ENCODE peak calls at places on chromosomes 7 and 10, in ten cellular contexts. P, U, H, K, R, T, L, J, Y and W are unnamed samples.

GRCh38 chr10:88851706-88852105 is at the start of gene ANKRD22:
- DNase-seq in H (no peak), L (no peak), U (peak; percentile 98), J (peak; percentile 95), Y (peak; percentile 35), K (peak; percentile 51), P (peak; percentile 61), R (no peak), T (no peak), W (peak; percentile 96)

GRCh38 chr10:102643346-102644065 is 773 bp upstream of the TRIM8 start:
- DNase-seq in U (no peak), J (peak; percentile 57), R (peak; percentile 85), T (peak; percentile 65), H (peak; percentile 66), Y (peak; percentile 59), K (peak; percentile 77), L (peak; percentile 69), P (no peak), W (peak; percentile 61)

GRCh38 chr7:44581426-44581906 is 565 bp downstream of the TMED4 start:
- DNase-seq in Y (no peak), U (peak; percentile 44), H (no peak), L (peak; percentile 26), J (no peak), R (no peak), K (no peak), T (no peak), P (no peak), W (peak; percentile 47)

GRCh38 chr7:70322786-70323185 is 724.5 kb downstream of the AUTS2 start:
- DNase-seq in L (no peak), P (no peak), H (no peak), T (no peak), R (no peak), U (no peak), K (no peak), Y (no peak), J (no peak), W (no peak)

GRCh38 chr7:155944901-155945300 is 132.6 kb upstream of the SHH start:
- DNase-seq in T (peak; percentile 21), Y (no peak), K (no peak), U (no peak), R (peak; percentile 12), L (no peak), J (no peak), H (no peak), P (no peak), W (no peak)

GRCh38 chr10:24008164-24009066 is 200.5 kb upstream of the KIAA1217 start:
- DNase-seq in U (no peak), R (no peak), J (peak; percentile 4), T (peak; percentile 15), P (no peak), H (no peak), Y (peak; percentile 98), L (no peak), K (no peak), W (no peak)

GRCh38 chr7:44320794-44321371 is 4.5 kb downstream of the CAMK2B start:
- DNase-seq in L (no peak), J (no peak), Y (no peak), K (no peak), T (no peak), U (no peak), H (peak; percentile 31), P (no peak), R (no peak), W (no peak)

GRCh38 chr10:22570733-22571430 is 143.5 kb downstream of the PIP4K2A start:
- DNase-seq in L (no peak), Y (no peak), R (no peak), P (no peak), U (no peak), T (no peak), H (no peak), J (no peak), K (no peak), W (peak; percentile 37)

GRCh38 chr10:101291254-101292193 is 62.3 kb upstream of the LBX1 start:
- DNase-seq in K (peak; percentile 59), Y (no peak), U (no peak), T (no peak), P (no peak), J (peak; percentile 19), R (no peak), H (peak; percentile 71), L (peak; percentile 69), W (no peak)

GRCh38 chr10:101292194-101293006 is 61.6 kb upstream of the BTRC start:
- DNase-seq in Y (no peak), J (no peak), K (no peak), R (no peak), U (no peak), P (no peak), L (peak; percentile 28), H (no peak), T (no peak), W (no peak)

GRCh38 chr10:101287922-101288638 is 58.8 kb upstream of the LBX1 start:
- DNase-seq in L (no peak), H (no peak), P (no peak), U (no peak), K (no peak), T (no peak), J (peak; percentile 16), R (no peak), Y (no peak), W (no peak)

GRCh38 chr10:101289541-101289940 is 60.3 kb upstream of the LBX1 start:
- DNase-seq in L (no peak), P (no peak), T (no peak), Y (no peak), K (peak; percentile 56), H (no peak), R (no peak), U (no peak), J (no peak), W (no peak)

DNA sequence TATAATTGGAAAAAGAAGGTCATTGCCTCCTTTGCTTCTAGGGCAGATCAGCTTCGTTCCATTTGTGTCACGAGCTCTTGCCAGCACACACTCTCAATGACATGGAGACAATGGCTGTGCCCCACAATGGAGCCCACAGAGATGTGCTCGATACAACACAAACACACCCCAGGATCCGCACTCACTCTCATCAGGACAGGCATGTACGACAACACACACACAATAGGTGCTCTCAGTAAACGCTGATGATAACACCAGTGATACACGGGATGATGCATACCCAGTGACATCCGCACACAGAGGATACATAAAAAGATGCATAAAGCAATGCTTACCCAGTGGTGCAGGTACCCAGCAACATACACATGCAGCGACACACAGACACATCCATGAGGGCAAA is 61.2 kb upstream of the LBX1 start:
- DNase-seq in Y (no peak), R (no peak), H (no peak), P (no peak), U (no peak), L (no peak), J (no peak), K (no peak), T (no peak), W (no peak)
- H3K27me3 ChIP-seq in Y (peaks cover 62% of the 10 kb centered on the region), R (peaks cover 13% of the 10 kb centered on the region), H (peaks cover 27% of the 10 kb centered on the region), P (no peaks in the 10 kb centered on the region), U (peaks cover 17% of the 10 kb centered on the region), L (peaks cover 100% of the 10 kb centered on the region), J (no peaks in the 10 kb centered on the region), K (peaks cover 94% of the 10 kb centered on the region), T (peaks cover 91% of the 10 kb centered on the region), W (peaks cover 45% of the 10 kb centered on the region)

DNA sequence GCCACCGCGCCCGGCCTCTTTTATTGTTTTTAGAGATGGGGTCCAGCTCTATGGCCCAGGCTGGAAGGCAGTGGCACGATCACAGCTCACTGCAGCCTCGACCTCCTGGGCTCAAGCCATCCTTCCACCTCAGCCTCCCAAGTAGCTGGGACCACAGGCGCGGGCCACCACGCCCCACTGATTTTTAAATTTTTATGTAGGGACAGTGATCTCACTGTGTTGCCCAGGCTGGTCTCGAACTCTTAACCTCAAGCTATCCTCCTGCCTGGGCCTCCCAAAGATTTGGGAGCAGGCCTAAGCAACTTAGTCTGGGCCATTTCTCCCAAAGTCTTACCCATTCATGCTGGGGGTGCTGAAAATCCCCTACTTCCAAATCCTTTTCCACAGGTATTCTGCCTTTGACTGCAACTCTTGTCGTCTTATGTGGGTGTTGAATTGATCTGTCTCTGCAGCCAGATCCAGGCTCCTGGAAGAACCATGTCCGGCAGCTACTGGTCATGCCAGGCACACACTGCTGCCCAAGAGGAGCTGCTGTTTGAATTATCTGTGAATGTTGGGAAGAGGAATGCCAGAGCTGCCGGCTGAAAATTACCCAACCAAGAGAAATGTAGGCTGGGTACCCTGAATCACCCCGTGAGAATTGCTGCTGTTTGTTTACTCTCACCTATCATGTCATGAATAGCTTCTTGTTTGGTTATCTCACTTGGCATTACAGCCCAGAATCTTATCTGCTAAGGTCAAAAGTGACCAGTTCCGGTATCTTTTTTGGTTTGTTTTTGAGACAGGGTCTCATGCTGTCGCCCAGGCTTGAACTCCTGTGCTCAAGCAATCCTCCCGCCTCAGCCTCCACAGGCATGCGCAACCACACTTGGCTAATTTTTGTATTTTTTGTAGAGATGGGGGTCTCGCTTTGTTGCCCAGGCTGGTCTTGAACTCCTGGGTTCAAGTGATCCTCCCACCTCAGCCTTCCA is 1.1 kb downstream of the ZDHHC4 start:
- DNase-seq in L (no peak), J (peak; percentile 4), K (no peak), T (no peak), H (no peak), R (no peak), P (no peak), Y (no peak), U (peak; percentile 54), W (no peak)
- H3K4me1 ChIP-seq in L (peaks cover 7% of the 10 kb centered on the region), J (no peaks in the 10 kb centered on the region), K (peaks cover 8% of the 10 kb centered on the region), T (no peaks in the 10 kb centered on the region), H (peaks cover 5% of the 10 kb centered on the region), R (peaks cover 7% of the 10 kb centered on the region), P (no peaks in the 10 kb centered on the region), Y (peaks cover 8% of the 10 kb centered on the region), U (peaks cover 17% of the 10 kb centered on the region), W (no peaks in the 10 kb centered on the region)

DNA sequence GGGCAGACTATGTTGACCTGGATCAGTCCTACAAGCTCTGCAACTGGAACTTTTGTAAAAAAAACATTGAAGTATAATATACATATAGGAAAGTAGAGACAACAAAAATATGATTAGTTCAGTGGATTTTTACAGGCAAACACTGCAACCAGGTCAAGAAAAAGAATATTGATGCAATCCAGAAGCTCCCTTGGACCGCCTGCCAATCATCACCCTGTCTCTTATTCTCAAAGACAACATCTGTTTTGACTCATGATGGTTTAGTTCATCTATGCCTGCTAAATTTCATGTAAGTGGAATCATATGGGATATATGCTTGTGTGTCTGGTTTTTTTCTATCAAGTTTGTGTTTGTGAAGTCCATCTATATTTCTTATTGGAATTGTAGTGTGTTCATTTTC is 7.7 kb upstream of the HYCC1 start:
- DNase-seq in T (no peak), J (no peak), P (no peak), H (no peak), U (peak; percentile 26), L (no peak), Y (no peak), K (no peak), R (no peak), W (no peak)
- H3K27ac ChIP-seq in T (no peak overlapping the region), J (peak overlapping the region; percentile 95), P (peak overlapping the region; percentile 26), H (no peak overlapping the region), U (peak overlapping the region; percentile 84), L (peak overlapping the region; percentile 59), Y (peak overlapping the region; percentile 72), K (peak overlapping the region; percentile 58), R (peak overlapping the region; percentile 22), W (no peak overlapping the region)

GRCh38 chr7:27106181-27106905 is 3.9 kb upstream of the HOXA2 start:
- DNase-seq in K (no peak), J (no peak), Y (peak; percentile 52), R (peak; percentile 66), U (no peak), L (no peak), T (no peak), P (no peak), H (no peak), W (no peak)

GRCh38 chr7:27107391-27107900 is 5.0 kb upstream of the HOXA2 start:
- DNase-seq in K (no peak), T (no peak), U (no peak), P (no peak), Y (peak; percentile 71), L (no peak), R (peak; percentile 75), J (no peak), H (no peak), W (no peak)

GRCh38 chr7:27108390-27109127 is 6.1 kb upstream of the HOXA2 start:
- DNase-seq in T (no peak), U (no peak), J (peak; percentile 22), H (peak; percentile 80), P (peak; percentile 57), Y (peak; percentile 84), L (no peak), R (peak; percentile 71), K (peak; percentile 54), W (no peak)

GRCh38 chr7:27106906-27107250 is 4.4 kb upstream of the HOXA2 start:
- DNase-seq in P (no peak), H (no peak), K (no peak), J (no peak), Y (no peak), T (no peak), L (no peak), U (no peak), R (no peak), W (no peak)

DNA sequence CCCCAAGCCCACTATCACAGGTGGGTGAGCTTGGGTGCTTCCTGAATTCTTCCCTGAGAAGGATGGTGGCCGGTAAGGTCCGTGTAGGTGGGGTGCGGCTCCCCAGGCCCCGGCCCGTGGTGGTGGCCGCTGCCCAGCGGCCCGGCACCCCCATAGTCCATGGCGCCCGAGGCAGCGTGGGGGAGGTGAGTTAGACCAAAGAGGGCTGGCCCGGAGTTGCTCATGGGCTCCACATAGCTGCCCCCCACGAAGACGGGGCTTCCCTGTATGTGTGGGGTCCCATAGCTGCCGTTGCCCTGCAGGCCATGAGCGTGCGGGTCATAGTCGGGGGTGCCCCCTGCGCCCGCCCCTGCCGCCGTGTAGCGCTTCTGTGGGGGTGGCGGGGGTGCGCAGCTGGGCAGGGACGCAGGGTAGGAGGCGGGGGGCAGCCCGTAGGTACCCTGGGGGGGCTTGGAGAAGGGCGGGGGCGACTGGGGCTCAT is 5.5 kb upstream of the HOXA2 start:
- DNase-seq in Y (peak; percentile 19), R (peak; percentile 64), T (no peak), J (no peak), K (no peak), U (no peak), H (no peak), P (peak; percentile 32), L (no peak), W (no peak)
- H3K27me3 ChIP-seq in Y (peaks cover 57% of the 10 kb centered on the region), R (no peaks in the 10 kb centered on the region), T (peaks cover 99% of the 10 kb centered on the region), J (no peaks in the 10 kb centered on the region), K (peaks cover 41% of the 10 kb centered on the region), U (no peaks in the 10 kb centered on the region), H (no peaks in the 10 kb centered on the region), P (peaks cover 9% of the 10 kb centered on the region), L (peaks cover 100% of the 10 kb centered on the region), W (peaks cover 6% of the 10 kb centered on the region)